ENCODE peak calls at places on chromosomes 11 and 22, in six cellular contexts. One of them, this sample, is unnamed.

GRCh38 chr22:49023161-49023878 is 804.4 kb downstream of the BRD1 start:
- DNase-seq in right cardiac atrium: no peak
- DNase-seq in smooth muscle cell of the brain vasculature: no peak
- DNase-seq in choroid plexus epithelial cell: no peak
- DNase-seq in activated T-helper 9 cell treated with anti-CD3 and anti-CD28 coated beads, Interleukin-2, amount 50 U/mL, for 16 hours: no peak
- DNase-seq in HFF-Myc: no peak
- DNase-seq in this sample: no peak

GRCh38 chr11:95318459-95318858 is 87.5 kb upstream of the SESN3 start:
- DNase-seq in right cardiac atrium: no peak
- DNase-seq in smooth muscle cell of the brain vasculature: no peak
- DNase-seq in choroid plexus epithelial cell: no peak
- DNase-seq in activated T-helper 9 cell treated with anti-CD3 and anti-CD28 coated beads, Interleukin-2, amount 50 U/mL, for 16 hours: no peak
- DNase-seq in HFF-Myc: no peak
- DNase-seq in this sample: no peak

GRCh38 chr11:47236482-47236881 is 12.1 kb downstream of the ACP2 start:
- DNase-seq in right cardiac atrium: no peak
- DNase-seq in smooth muscle cell of the brain vasculature: no peak
- DNase-seq in choroid plexus epithelial cell: peak
- DNase-seq in activated T-helper 9 cell treated with anti-CD3 and anti-CD28 coated beads, Interleukin-2, amount 50 U/mL, for 16 hours: no peak
- DNase-seq in HFF-Myc: no peak
- DNase-seq in this sample: no peak

GRCh38 chr11:70205049-70205725 is 2.1 kb downstream of the FADD start:
- DNase-seq in right cardiac atrium: no peak
- DNase-seq in smooth muscle cell of the brain vasculature: no peak
- DNase-seq in choroid plexus epithelial cell: peak
- DNase-seq in activated T-helper 9 cell treated with anti-CD3 and anti-CD28 coated beads, Interleukin-2, amount 50 U/mL, for 16 hours: no peak
- DNase-seq in HFF-Myc: no peak
- DNase-seq in this sample: peak

GRCh38 chr11:130315354-130315970 is 745 bp upstream of the ZBTB44 start:
- DNase-seq in right cardiac atrium: peak
- DNase-seq in smooth muscle cell of the brain vasculature: no peak
- DNase-seq in choroid plexus epithelial cell: peak
- DNase-seq in activated T-helper 9 cell treated with anti-CD3 and anti-CD28 coated beads, Interleukin-2, amount 50 U/mL, for 16 hours: peak
- DNase-seq in HFF-Myc: no peak
- DNase-seq in this sample: peak

GRCh38 chr11:9078113-9079041 is 13.0 kb downstream of the SCUBE2 start:
- DNase-seq in right cardiac atrium: no peak
- DNase-seq in smooth muscle cell of the brain vasculature: no peak
- DNase-seq in choroid plexus epithelial cell: no peak
- DNase-seq in activated T-helper 9 cell treated with anti-CD3 and anti-CD28 coated beads, Interleukin-2, amount 50 U/mL, for 16 hours: no peak
- DNase-seq in HFF-Myc: no peak
- DNase-seq in this sample: no peak

GRCh38 chr11:69792611-69793010 is 17.5 kb upstream of the FGF4 start:
- DNase-seq in right cardiac atrium: no peak
- DNase-seq in smooth muscle cell of the brain vasculature: no peak
- DNase-seq in choroid plexus epithelial cell: no peak
- DNase-seq in activated T-helper 9 cell treated with anti-CD3 and anti-CD28 coated beads, Interleukin-2, amount 50 U/mL, for 16 hours: no peak
- DNase-seq in HFF-Myc: no peak
- DNase-seq in this sample: no peak

GRCh38 chr11:70842701-70843100 is 409.7 kb downstream of the SHANK2 start:
- DNase-seq in right cardiac atrium: peak
- DNase-seq in smooth muscle cell of the brain vasculature: no peak
- DNase-seq in choroid plexus epithelial cell: no peak
- DNase-seq in activated T-helper 9 cell treated with anti-CD3 and anti-CD28 coated beads, Interleukin-2, amount 50 U/mL, for 16 hours: no peak
- DNase-seq in HFF-Myc: no peak
- DNase-seq in this sample: no peak

GRCh38 chr22:36928826-36929535 is 15.6 kb downstream of the CSF2RB start:
- DNase-seq in right cardiac atrium: no peak
- DNase-seq in smooth muscle cell of the brain vasculature: no peak
- DNase-seq in choroid plexus epithelial cell: no peak
- DNase-seq in activated T-helper 9 cell treated with anti-CD3 and anti-CD28 coated beads, Interleukin-2, amount 50 U/mL, for 16 hours: no peak
- DNase-seq in HFF-Myc: no peak
- DNase-seq in this sample: no peak

GRCh38 chr11:131694526-131695424 is 324.4 kb downstream of the NTM start:
- DNase-seq in right cardiac atrium: peak
- DNase-seq in smooth muscle cell of the brain vasculature: peak
- DNase-seq in choroid plexus epithelial cell: peak
- DNase-seq in activated T-helper 9 cell treated with anti-CD3 and anti-CD28 coated beads, Interleukin-2, amount 50 U/mL, for 16 hours: no peak
- DNase-seq in HFF-Myc: peak
- DNase-seq in this sample: peak

GRCh38 chr11:12179019-12179418 is 68.6 kb downstream of the MICAL2 start:
- DNase-seq in right cardiac atrium: no peak
- DNase-seq in smooth muscle cell of the brain vasculature: no peak
- DNase-seq in choroid plexus epithelial cell: no peak
- DNase-seq in activated T-helper 9 cell treated with anti-CD3 and anti-CD28 coated beads, Interleukin-2, amount 50 U/mL, for 16 hours: no peak
- DNase-seq in HFF-Myc: no peak
- DNase-seq in this sample: no peak

GRCh38 chr11:12175694-12176241 is 65.4 kb downstream of the MICAL2 start:
- DNase-seq in right cardiac atrium: no peak
- DNase-seq in smooth muscle cell of the brain vasculature: no peak
- DNase-seq in choroid plexus epithelial cell: peak
- DNase-seq in activated T-helper 9 cell treated with anti-CD3 and anti-CD28 coated beads, Interleukin-2, amount 50 U/mL, for 16 hours: no peak
- DNase-seq in HFF-Myc: peak
- DNase-seq in this sample: no peak

GRCh38 chr11:72347691-72348090 is 86.6 kb downstream of the CLPB start:
- DNase-seq in right cardiac atrium: no peak
- DNase-seq in smooth muscle cell of the brain vasculature: no peak
- DNase-seq in choroid plexus epithelial cell: no peak
- DNase-seq in activated T-helper 9 cell treated with anti-CD3 and anti-CD28 coated beads, Interleukin-2, amount 50 U/mL, for 16 hours: no peak
- DNase-seq in HFF-Myc: no peak
- DNase-seq in this sample: no peak

GRCh38 chr11:61955031-61955415 is 4.9 kb downstream of the BEST1 start:
- DNase-seq in right cardiac atrium: peak
- DNase-seq in smooth muscle cell of the brain vasculature: no peak
- DNase-seq in choroid plexus epithelial cell: peak
- DNase-seq in activated T-helper 9 cell treated with anti-CD3 and anti-CD28 coated beads, Interleukin-2, amount 50 U/mL, for 16 hours: no peak
- DNase-seq in HFF-Myc: no peak
- DNase-seq in this sample: peak

GRCh38 chr11:105696000-105696399 is 86.1 kb downstream of the GRIA4 start:
- DNase-seq in right cardiac atrium: no peak
- DNase-seq in smooth muscle cell of the brain vasculature: no peak
- DNase-seq in choroid plexus epithelial cell: no peak
- DNase-seq in activated T-helper 9 cell treated with anti-CD3 and anti-CD28 coated beads, Interleukin-2, amount 50 U/mL, for 16 hours: no peak
- DNase-seq in HFF-Myc: no peak
- DNase-seq in this sample: no peak

GRCh38 chr11:96237759-96238158 is 105.2 kb downstream of the MAML2 start:
- DNase-seq in right cardiac atrium: no peak
- DNase-seq in smooth muscle cell of the brain vasculature: no peak
- DNase-seq in choroid plexus epithelial cell: no peak
- DNase-seq in activated T-helper 9 cell treated with anti-CD3 and anti-CD28 coated beads, Interleukin-2, amount 50 U/mL, for 16 hours: no peak
- DNase-seq in HFF-Myc: no peak
- DNase-seq in this sample: no peak

GRCh38 chr22:50018608-50019291 is 6.2 kb upstream of the IL17REL start:
- DNase-seq in right cardiac atrium: no peak
- DNase-seq in smooth muscle cell of the brain vasculature: no peak
- DNase-seq in choroid plexus epithelial cell: no peak
- DNase-seq in activated T-helper 9 cell treated with anti-CD3 and anti-CD28 coated beads, Interleukin-2, amount 50 U/mL, for 16 hours: no peak
- DNase-seq in HFF-Myc: no peak
- DNase-seq in this sample: no peak

GRCh38 chr11:113593698-113594308 is 112.3 kb downstream of the TMPRSS5 start:
- DNase-seq in right cardiac atrium: no peak
- DNase-seq in smooth muscle cell of the brain vasculature: no peak
- DNase-seq in choroid plexus epithelial cell: no peak
- DNase-seq in activated T-helper 9 cell treated with anti-CD3 and anti-CD28 coated beads, Interleukin-2, amount 50 U/mL, for 16 hours: no peak
- DNase-seq in HFF-Myc: no peak
- DNase-seq in this sample: no peak

GRCh38 chr22:27668828-27669797 is 132.4 kb downstream of the MN1 start:
- DNase-seq in right cardiac atrium: peak
- DNase-seq in smooth muscle cell of the brain vasculature: peak
- DNase-seq in choroid plexus epithelial cell: peak
- DNase-seq in activated T-helper 9 cell treated with anti-CD3 and anti-CD28 coated beads, Interleukin-2, amount 50 U/mL, for 16 hours: no peak
- DNase-seq in HFF-Myc: no peak
- DNase-seq in this sample: peak

GRCh38 chr11:110715541-110715940 is 3.3 kb upstream of the ARHGAP20 start:
- DNase-seq in right cardiac atrium: no peak
- DNase-seq in smooth muscle cell of the brain vasculature: no peak
- DNase-seq in choroid plexus epithelial cell: peak
- DNase-seq in activated T-helper 9 cell treated with anti-CD3 and anti-CD28 coated beads, Interleukin-2, amount 50 U/mL, for 16 hours: no peak
- DNase-seq in HFF-Myc: no peak
- DNase-seq in this sample: no peak

GRCh38 chr11:111452146-111452545 is 60.0 kb downstream of the BTG4 start:
- DNase-seq in right cardiac atrium: no peak
- DNase-seq in smooth muscle cell of the brain vasculature: no peak
- DNase-seq in choroid plexus epithelial cell: peak
- DNase-seq in activated T-helper 9 cell treated with anti-CD3 and anti-CD28 coated beads, Interleukin-2, amount 50 U/mL, for 16 hours: no peak
- DNase-seq in HFF-Myc: no peak
- DNase-seq in this sample: no peak

GRCh38 chr11:41660585-41660984 is 201.1 kb upstream of the LRRC4C start:
- DNase-seq in right cardiac atrium: no peak
- DNase-seq in smooth muscle cell of the brain vasculature: no peak
- DNase-seq in choroid plexus epithelial cell: no peak
- DNase-seq in activated T-helper 9 cell treated with anti-CD3 and anti-CD28 coated beads, Interleukin-2, amount 50 U/mL, for 16 hours: no peak
- DNase-seq in HFF-Myc: no peak
- DNase-seq in this sample: no peak